ENCODE peak calls at places on chromosome 5, in nine cellular contexts. B is upper lobe of right lung; P is fibroblast of mammary gland; I is transverse colon; A is tibial artery; W is esophagus squamous epithelium; G is CD8-positive, alpha-beta T cell; M is esophagus muscularis mucosa; C is left ventricle myocardium inferior. R is an unnamed sample.
A peak's percentile ranks its signal among the peaks of the same experiment; 100 is the strongest.

GRCh38 chr5:144549580-144549979 is 378.9 kb downstream of the KCTD16 start:
- DNase-seq in B (no peak), P (peak; percentile 26), I (no peak), A (no peak), W (no peak), G (no peak), M (no peak), C (no peak), R (no peak)

GRCh38 chr5:42057254-42057690 is 132.2 kb downstream of the FBXO4 start:
- DNase-seq in B (no peak), P (peak; percentile 46), I (peak; percentile 33), A (no peak), W (no peak), G (peak; percentile 55), M (no peak), C (no peak), R (no peak)

GRCh38 chr5:139954462-139954861 is 88.6 kb downstream of the NRG2 start:
- DNase-seq in B (no peak), P (peak; percentile 2), I (no peak), A (no peak), W (no peak), G (no peak), M (peak; percentile 86), C (no peak), R (no peak)

GRCh38 chr5:135596364-135596763 is 17.6 kb upstream of the CXCL14 start:
- DNase-seq in B (no peak), P (no peak), I (no peak), A (no peak), W (no peak), G (no peak), M (no peak), C (no peak), R (no peak)

GRCh38 chr5:85843535-85843934 is 774.2 kb upstream of the COX7C start:
- DNase-seq in B (no peak), P (no peak), I (no peak), A (no peak), W (no peak), G (no peak), M (no peak), C (no peak), R (no peak)

GRCh38 chr5:150077996-150078801 is 8.2 kb downstream of the CSF1R start:
- DNase-seq in B (no peak), P (no peak), I (no peak), A (no peak), W (no peak), G (peak; percentile 4), M (no peak), C (no peak), R (no peak)

GRCh38 chr5:33409435-33410146 is 31.2 kb upstream of the TARS1 start:
- DNase-seq in B (no peak), P (peak; percentile 91), I (peak; percentile 57), A (no peak), W (no peak), G (no peak), M (no peak), C (peak; percentile 22), R (peak; percentile 55)

GRCh38 chr5:146388418-146388817 is 49.8 kb downstream of the POU4F3 start:
- DNase-seq in B (no peak), P (peak; percentile 18), I (no peak), A (no peak), W (no peak), G (no peak), M (no peak), C (no peak), R (no peak)

GRCh38 chr5:14040542-14040941 is 96.1 kb upstream of the DNAH5 start:
- DNase-seq in B (no peak), P (peak; percentile 59), I (no peak), A (no peak), W (no peak), G (no peak), M (no peak), C (no peak), R (no peak)

GRCh38 chr5:57211039-57211438 is 37.2 kb downstream of the GPBP1 start:
- DNase-seq in B (no peak), P (no peak), I (no peak), A (no peak), W (no peak), G (no peak), M (no peak), C (no peak), R (no peak)

GRCh38 chr5:57207681-57208080 is 33.8 kb downstream of the GPBP1 start:
- DNase-seq in B (no peak), P (no peak), I (peak; percentile 28), A (peak; percentile 77), W (no peak), G (no peak), M (no peak), C (peak; percentile 75), R (peak; percentile 56)

GRCh38 chr5:57210633-57211032 is 36.8 kb downstream of the GPBP1 start:
- DNase-seq in B (no peak), P (no peak), I (no peak), A (no peak), W (no peak), G (no peak), M (no peak), C (no peak), R (no peak)

GRCh38 chr5:57209316-57210040 is 35.6 kb downstream of the GPBP1 start:
- DNase-seq in B (no peak), P (peak; percentile 23), I (no peak), A (no peak), W (no peak), G (no peak), M (no peak), C (no peak), R (no peak)

DNA sequence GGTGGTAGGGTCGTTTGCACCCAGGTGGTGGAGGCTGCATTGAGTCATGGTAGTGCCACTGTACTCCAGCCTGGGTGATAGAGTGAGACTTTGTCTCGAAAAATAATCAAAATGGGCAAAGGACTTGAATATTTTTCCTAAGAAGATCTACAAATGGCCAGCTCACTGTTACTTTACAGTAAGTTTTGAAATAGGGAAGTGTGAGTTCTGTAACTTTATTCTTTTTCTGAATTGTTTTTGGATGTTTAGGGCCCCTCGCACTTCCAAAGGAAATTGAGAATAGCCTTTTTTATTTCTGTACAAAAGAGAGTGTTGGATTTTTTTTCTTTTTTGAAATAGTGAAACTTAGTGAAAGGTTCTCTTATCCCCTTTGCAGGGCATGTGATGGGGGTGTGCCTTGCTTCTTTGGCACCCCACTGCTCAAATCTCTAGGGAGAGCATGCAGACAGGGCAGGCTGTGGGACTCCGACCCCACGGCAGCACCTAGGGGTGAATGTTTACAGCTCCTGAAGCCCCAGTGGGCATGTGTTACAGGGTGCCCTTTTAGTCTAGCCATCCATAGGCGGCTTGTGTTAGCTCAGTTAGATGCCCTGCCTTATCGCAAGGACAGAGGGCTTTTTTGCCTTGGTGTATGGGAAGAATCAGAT is 33.3 kb downstream of the GPBP1 start:
- DNase-seq in B (no peak), P (no peak), I (no peak), A (no peak), W (no peak), G (no peak), M (no peak), C (no peak), R (no peak)
- H3K4me3 ChIP-seq in B (no peak overlapping the region), P (no peak overlapping the region), I (no peak overlapping the region), A (no peak overlapping the region), W (no peak overlapping the region), G (no peak overlapping the region), M (no peak overlapping the region), C (peak overlapping the region; percentile 35), R (no peak overlapping the region)

GRCh38 chr5:78593465-78593864 is 55.1 kb downstream of the LHFPL2 start:
- DNase-seq in B (no peak), P (no peak), I (no peak), A (no peak), W (no peak), G (no peak), M (no peak), C (no peak), R (no peak)

GRCh38 chr5:78592735-78593386 is 55.7 kb downstream of the LHFPL2 start:
- DNase-seq in B (no peak), P (peak; percentile 63), I (no peak), A (no peak), W (no peak), G (no peak), M (peak; percentile 47), C (no peak), R (no peak)

GRCh38 chr5:78594014-78594413 is 54.6 kb downstream of the LHFPL2 start:
- DNase-seq in B (no peak), P (no peak), I (no peak), A (no peak), W (no peak), G (no peak), M (no peak), C (no peak), R (no peak)

GRCh38 chr5:78597068-78597857 is 51.3 kb downstream of the LHFPL2 start:
- DNase-seq in B (no peak), P (peak; percentile 96), I (no peak), A (no peak), W (no peak), G (no peak), M (peak; percentile 57), C (no peak), R (no peak)

DNA sequence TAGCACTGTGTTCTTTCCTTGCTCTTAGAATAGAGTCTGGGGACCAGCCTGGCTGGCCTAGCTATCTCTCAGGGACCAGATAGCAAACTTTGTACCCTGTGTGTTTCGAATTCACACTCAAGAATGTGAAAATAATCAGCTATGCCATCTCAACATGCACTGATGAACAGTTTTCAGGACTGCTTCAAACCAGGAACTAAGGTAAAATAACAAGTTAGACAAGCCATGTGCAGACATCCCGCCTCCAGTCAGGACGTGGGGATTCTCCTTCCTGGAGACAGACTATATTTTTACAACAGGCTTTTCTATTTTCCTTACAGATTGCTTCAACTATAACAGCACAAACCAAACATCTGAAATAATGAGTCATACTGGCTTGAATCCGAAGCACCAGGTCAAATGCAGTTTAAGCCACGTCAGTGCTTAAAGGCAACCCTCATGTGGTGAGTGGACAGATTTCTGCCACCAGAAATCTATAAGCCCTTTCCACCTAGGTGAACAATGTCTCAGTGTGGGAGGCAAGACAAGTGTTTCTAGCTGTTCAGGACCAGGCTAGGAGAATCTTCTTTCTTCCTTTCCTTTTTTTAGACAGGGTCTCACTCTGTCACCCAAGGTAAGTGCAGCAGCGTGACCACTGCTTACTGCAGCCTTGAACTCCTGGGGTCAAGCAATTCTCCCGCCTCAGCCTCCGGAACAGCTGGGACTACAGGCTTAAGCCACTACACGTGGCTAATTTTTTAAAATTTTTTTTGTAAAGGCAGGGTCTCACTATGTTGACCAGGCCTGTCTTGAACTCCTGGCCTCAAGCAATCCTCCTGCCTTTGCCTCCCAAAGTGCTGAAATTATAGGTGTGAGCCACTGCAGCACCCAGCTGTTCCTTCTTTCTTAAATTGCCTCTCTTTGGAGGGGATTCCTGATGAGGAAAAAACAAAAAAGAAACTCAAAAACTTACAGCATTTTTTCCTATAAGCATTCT is 53.3 kb downstream of the LHFPL2 start:
- DNase-seq in B (no peak), P (peak; percentile 99), I (peak; percentile 49), A (no peak), W (no peak), G (no peak), M (peak; percentile 89), C (no peak), R (no peak)
- TF ChIP-seq CTCF in B (no peak), P (peak; percentile 8), I (no peak), A (no peak), W (peak; percentile 3), G (no peak), M (no peak), C (no peak), R (no peak)

GRCh38 chr5:117888688-117889087 is 1099.7 kb downstream of the DTWD2 start:
- DNase-seq in B (no peak), P (no peak), I (no peak), A (no peak), W (no peak), G (no peak), M (no peak), C (no peak), R (no peak)
- H3K4me3 ChIP-seq in B (peak overlapping the region; percentile 29), P (no peak overlapping the region), I (no peak overlapping the region), A (peak overlapping the region; percentile 20), W (no peak overlapping the region), G (no peak overlapping the region), M (peak overlapping the region; percentile 31), C (peak overlapping the region; percentile 42), R (peak overlapping the region; percentile 35)

GRCh38 chr5:57650360-57651069 is 167.9 kb upstream of the ACTBL2 start:
- DNase-seq in B (no peak), P (peak; percentile 74), I (peak; percentile 19), A (no peak), W (no peak), G (no peak), M (peak; percentile 37), C (no peak), R (no peak)
- TF ChIP-seq CTCF in B (peak; percentile 64), P (peak; percentile 88), I (peak; percentile 52), A (peak; percentile 47), W (peak; percentile 83), G (peak; percentile 46), M (peak; percentile 48), C (peak; percentile 68), R (peak; percentile 62)